ENCODE peak calls at places on chromosomes 4 and X, in eight cellular contexts. One of them, this sample, is unnamed.

GRCh38 chr4:104490770-104491395 is 3.8 kb downstream of the CXXC4 start:
- DNase-seq in heart right ventricle: peak; percentile 85
- DNase-seq in coronary artery: peak; percentile 75
- DNase-seq in ascending aorta: peak; percentile 12
- DNase-seq in cardiac fibroblast: peak; percentile 55
- DNase-seq in lower lobe of right lung: peak; percentile 80
- DNase-seq in MM.1S: peak; percentile 81
- DNase-seq in fibroblast of lung: peak; percentile 49
- DNase-seq in this sample: peak; percentile 87

GRCh38 chrX:72079607-72080006 is 52.1 kb downstream of the RTL5 start:
- DNase-seq in heart right ventricle: peak; percentile 47
- DNase-seq in coronary artery: no peak
- DNase-seq in ascending aorta: no peak
- DNase-seq in cardiac fibroblast: peak; percentile 20
- DNase-seq in lower lobe of right lung: no peak
- DNase-seq in MM.1S: no peak
- DNase-seq in fibroblast of lung: no peak
- DNase-seq in this sample: no peak

GRCh38 chrX:19836337-19836736 is 51.1 kb downstream of the SH3KBP1 start:
- DNase-seq in heart right ventricle: no peak
- DNase-seq in coronary artery: peak; percentile 45
- DNase-seq in ascending aorta: no peak
- DNase-seq in cardiac fibroblast: no peak
- DNase-seq in lower lobe of right lung: no peak
- DNase-seq in MM.1S: no peak
- DNase-seq in fibroblast of lung: no peak
- DNase-seq in this sample: no peak

GRCh38 chrX:627510-627964 is 3.1 kb upstream of the SHOX start:
- DNase-seq in heart right ventricle: no peak
- DNase-seq in coronary artery: no peak
- DNase-seq in ascending aorta: no peak
- DNase-seq in cardiac fibroblast: no peak
- DNase-seq in lower lobe of right lung: no peak
- DNase-seq in MM.1S: no peak
- DNase-seq in fibroblast of lung: no peak
- DNase-seq in this sample: peak; percentile 38

GRCh38 chrX:25012433-25012735 is 3.4 kb downstream of the ARX start:
- DNase-seq in heart right ventricle: no peak
- DNase-seq in coronary artery: no peak
- DNase-seq in ascending aorta: no peak
- DNase-seq in cardiac fibroblast: no peak
- DNase-seq in lower lobe of right lung: no peak
- DNase-seq in MM.1S: peak; percentile 15
- DNase-seq in fibroblast of lung: no peak
- DNase-seq in this sample: no peak

GRCh38 chrX:149515954-149516602 is 11.0 kb upstream of the IDS start:
- DNase-seq in heart right ventricle: no peak
- DNase-seq in coronary artery: no peak
- DNase-seq in ascending aorta: no peak
- DNase-seq in cardiac fibroblast: no peak
- DNase-seq in lower lobe of right lung: no peak
- DNase-seq in MM.1S: no peak
- DNase-seq in fibroblast of lung: no peak
- DNase-seq in this sample: no peak

GRCh38 chr4:25978327-25978726 is 64.3 kb downstream of the SMIM20 start:
- DNase-seq in heart right ventricle: no peak
- DNase-seq in coronary artery: no peak
- DNase-seq in ascending aorta: no peak
- DNase-seq in cardiac fibroblast: peak; percentile 17
- DNase-seq in lower lobe of right lung: no peak
- DNase-seq in MM.1S: no peak
- DNase-seq in fibroblast of lung: peak; percentile 57
- DNase-seq in this sample: no peak

GRCh38 chr4:169222768-169223167 is 48.0 kb downstream of the SH3RF1 start:
- DNase-seq in heart right ventricle: no peak
- DNase-seq in coronary artery: no peak
- DNase-seq in ascending aorta: no peak
- DNase-seq in cardiac fibroblast: no peak
- DNase-seq in lower lobe of right lung: no peak
- DNase-seq in MM.1S: no peak
- DNase-seq in fibroblast of lung: no peak
- DNase-seq in this sample: no peak

GRCh38 chrX:4570141-4570540 is 856.7 kb upstream of the PRKX start:
- DNase-seq in heart right ventricle: no peak
- DNase-seq in coronary artery: no peak
- DNase-seq in ascending aorta: no peak
- DNase-seq in cardiac fibroblast: no peak
- DNase-seq in lower lobe of right lung: no peak
- DNase-seq in MM.1S: no peak
- DNase-seq in fibroblast of lung: no peak
- DNase-seq in this sample: no peak

GRCh38 chrX:57583477-57583876 is 8.3 kb upstream of the ZXDB start:
- DNase-seq in heart right ventricle: no peak
- DNase-seq in coronary artery: no peak
- DNase-seq in ascending aorta: no peak
- DNase-seq in cardiac fibroblast: no peak
- DNase-seq in lower lobe of right lung: no peak
- DNase-seq in MM.1S: no peak
- DNase-seq in fibroblast of lung: no peak
- DNase-seq in this sample: no peak

GRCh38 chr4:90126805-90127204 is 389 bp upstream of the CCSER1 start:
- DNase-seq in heart right ventricle: no peak
- DNase-seq in coronary artery: no peak
- DNase-seq in ascending aorta: no peak
- DNase-seq in cardiac fibroblast: no peak
- DNase-seq in lower lobe of right lung: no peak
- DNase-seq in MM.1S: no peak
- DNase-seq in fibroblast of lung: peak; percentile 2
- DNase-seq in this sample: no peak

GRCh38 chr4:18815779-18816173 is 794.2 kb upstream of the LCORL start:
- DNase-seq in heart right ventricle: no peak
- DNase-seq in coronary artery: no peak
- DNase-seq in ascending aorta: no peak
- DNase-seq in cardiac fibroblast: no peak
- DNase-seq in lower lobe of right lung: no peak
- DNase-seq in MM.1S: no peak
- DNase-seq in fibroblast of lung: no peak
- DNase-seq in this sample: no peak

GRCh38 chr4:25368315-25368714 is 8.7 kb upstream of the ANAPC4 start:
- DNase-seq in heart right ventricle: no peak
- DNase-seq in coronary artery: no peak
- DNase-seq in ascending aorta: no peak
- DNase-seq in cardiac fibroblast: peak; percentile 23
- DNase-seq in lower lobe of right lung: no peak
- DNase-seq in MM.1S: no peak
- DNase-seq in fibroblast of lung: no peak
- DNase-seq in this sample: no peak

GRCh38 chrX:24575496-24575895 is 71.7 kb downstream of the PCYT1B start:
- DNase-seq in heart right ventricle: no peak
- DNase-seq in coronary artery: no peak
- DNase-seq in ascending aorta: no peak
- DNase-seq in cardiac fibroblast: no peak
- DNase-seq in lower lobe of right lung: no peak
- DNase-seq in MM.1S: no peak
- DNase-seq in fibroblast of lung: no peak
- DNase-seq in this sample: no peak

GRCh38 chr4:155539746-155540145 is 126.9 kb upstream of the GUCY1A1 start:
- DNase-seq in heart right ventricle: no peak
- DNase-seq in coronary artery: no peak
- DNase-seq in ascending aorta: no peak
- DNase-seq in cardiac fibroblast: no peak
- DNase-seq in lower lobe of right lung: no peak
- DNase-seq in MM.1S: no peak
- DNase-seq in fibroblast of lung: peak; percentile 33
- DNase-seq in this sample: no peak

GRCh38 chr4:105758958-105759357 is 50.4 kb downstream of the GSTCD start:
- DNase-seq in heart right ventricle: no peak
- DNase-seq in coronary artery: no peak
- DNase-seq in ascending aorta: no peak
- DNase-seq in cardiac fibroblast: no peak
- DNase-seq in lower lobe of right lung: no peak
- DNase-seq in MM.1S: no peak
- DNase-seq in fibroblast of lung: no peak
- DNase-seq in this sample: no peak

DNA sequence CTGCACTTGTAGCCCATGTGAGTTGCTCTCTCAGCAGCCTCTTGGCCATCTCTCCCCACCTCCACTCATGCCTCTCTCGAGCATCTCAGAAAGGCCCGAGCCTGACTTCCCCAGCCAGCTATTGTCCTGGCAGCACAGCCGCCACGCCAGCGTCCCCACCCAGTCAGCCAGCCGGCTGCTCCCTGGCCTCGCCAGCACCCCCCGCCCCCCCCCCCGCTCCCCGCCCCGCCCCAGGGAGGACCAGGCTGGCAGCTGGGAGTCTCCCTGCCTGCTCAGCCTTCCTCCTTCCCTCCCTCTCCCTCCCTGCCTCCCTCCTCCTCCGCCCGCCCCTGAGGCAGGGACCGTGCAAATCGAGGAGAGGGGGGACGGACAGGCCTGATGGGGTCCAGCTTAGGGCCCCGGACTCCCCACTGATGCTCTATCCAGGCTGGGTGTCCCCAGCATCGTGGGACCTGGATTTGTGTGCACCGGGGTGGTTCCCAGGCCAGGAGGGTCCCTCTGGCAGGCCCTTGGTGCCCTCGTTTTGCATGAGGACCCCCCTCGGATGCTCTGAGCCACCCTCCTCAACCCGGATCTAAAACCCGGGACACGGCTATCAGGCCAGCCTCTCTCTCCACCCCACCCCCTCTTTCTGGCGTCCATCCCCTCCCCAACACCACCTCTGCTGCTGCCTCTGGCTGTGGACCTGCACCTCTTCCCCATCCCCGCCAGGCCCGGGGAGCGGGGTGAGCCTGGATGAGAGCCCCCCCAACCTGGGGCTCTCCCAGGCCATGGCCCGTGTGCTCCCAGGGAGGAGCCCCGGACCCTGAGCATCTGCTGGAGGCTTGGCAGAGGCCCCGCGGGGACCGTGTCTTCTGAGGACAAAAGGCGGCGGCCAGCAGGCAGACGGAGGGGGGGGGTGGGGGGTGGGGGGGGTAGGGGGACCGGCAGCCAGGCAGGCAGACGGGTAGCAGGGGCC is at the start of gene GPR173:
- DNase-seq in heart right ventricle: peak; percentile 41
- DNase-seq in coronary artery: peak; percentile 86
- DNase-seq in ascending aorta: no peak
- DNase-seq in cardiac fibroblast: peak; percentile 81
- DNase-seq in lower lobe of right lung: peak; percentile 50
- DNase-seq in MM.1S: no peak
- DNase-seq in fibroblast of lung: peak; percentile 75
- DNase-seq in this sample: peak; percentile 76
- H3K4me3 ChIP-seq in heart right ventricle: peak within 1 kb of the TSS; percentile 42
- H3K4me3 ChIP-seq in coronary artery: peak within 1 kb of the TSS; percentile 75
- H3K4me3 ChIP-seq in ascending aorta: peak within 1 kb of the TSS; percentile 53
- H3K4me3 ChIP-seq in cardiac fibroblast: peak within 1 kb of the TSS; percentile 65
- H3K4me3 ChIP-seq in lower lobe of right lung: peak within 1 kb of the TSS; percentile 46
- H3K4me3 ChIP-seq in MM.1S: no peak within 1 kb of the TSS
- H3K4me3 ChIP-seq in fibroblast of lung: peak within 1 kb of the TSS; percentile 60
- H3K4me3 ChIP-seq in this sample: peak within 1 kb of the TSS; percentile 49

GRCh38 chrX:115936008-115936407 is 234.5 kb upstream of the AGTR2 start:
- DNase-seq in heart right ventricle: no peak
- DNase-seq in coronary artery: no peak
- DNase-seq in ascending aorta: no peak
- DNase-seq in cardiac fibroblast: no peak
- DNase-seq in lower lobe of right lung: no peak
- DNase-seq in MM.1S: no peak
- DNase-seq in fibroblast of lung: no peak
- DNase-seq in this sample: no peak
- H3K4me3 ChIP-seq in heart right ventricle: no peak overlapping the region
- H3K4me3 ChIP-seq in coronary artery: no peak overlapping the region
- H3K4me3 ChIP-seq in ascending aorta: no peak overlapping the region
- H3K4me3 ChIP-seq in cardiac fibroblast: no peak overlapping the region
- H3K4me3 ChIP-seq in lower lobe of right lung: no peak overlapping the region
- H3K4me3 ChIP-seq in MM.1S: no peak overlapping the region
- H3K4me3 ChIP-seq in fibroblast of lung: no peak overlapping the region
- H3K4me3 ChIP-seq in this sample: no peak overlapping the region

GRCh38 chr4:7968262-7968896 is 28.7 kb upstream of the AFAP1 start:
- DNase-seq in heart right ventricle: no peak
- DNase-seq in coronary artery: no peak
- DNase-seq in ascending aorta: no peak
- DNase-seq in cardiac fibroblast: peak; percentile 55
- DNase-seq in lower lobe of right lung: no peak
- DNase-seq in MM.1S: no peak
- DNase-seq in fibroblast of lung: no peak
- DNase-seq in this sample: no peak

GRCh38 chr4:7973545-7973981 is 33.9 kb upstream of the AFAP1 start:
- DNase-seq in heart right ventricle: no peak
- DNase-seq in coronary artery: no peak
- DNase-seq in ascending aorta: no peak
- DNase-seq in cardiac fibroblast: peak; percentile 54
- DNase-seq in lower lobe of right lung: no peak
- DNase-seq in MM.1S: no peak
- DNase-seq in fibroblast of lung: peak; percentile 56
- DNase-seq in this sample: no peak

GRCh38 chr4:7970031-7970946 is 30.6 kb upstream of the AFAP1 start:
- DNase-seq in heart right ventricle: no peak
- DNase-seq in coronary artery: no peak
- DNase-seq in ascending aorta: no peak
- DNase-seq in cardiac fibroblast: peak; percentile 87
- DNase-seq in lower lobe of right lung: no peak
- DNase-seq in MM.1S: no peak
- DNase-seq in fibroblast of lung: no peak
- DNase-seq in this sample: no peak

GRCh38 chr4:7971881-7972500 is 32.3 kb upstream of the AFAP1 start:
- DNase-seq in heart right ventricle: no peak
- DNase-seq in coronary artery: no peak
- DNase-seq in ascending aorta: no peak
- DNase-seq in cardiac fibroblast: no peak
- DNase-seq in lower lobe of right lung: no peak
- DNase-seq in MM.1S: no peak
- DNase-seq in fibroblast of lung: no peak
- DNase-seq in this sample: no peak

DNA sequence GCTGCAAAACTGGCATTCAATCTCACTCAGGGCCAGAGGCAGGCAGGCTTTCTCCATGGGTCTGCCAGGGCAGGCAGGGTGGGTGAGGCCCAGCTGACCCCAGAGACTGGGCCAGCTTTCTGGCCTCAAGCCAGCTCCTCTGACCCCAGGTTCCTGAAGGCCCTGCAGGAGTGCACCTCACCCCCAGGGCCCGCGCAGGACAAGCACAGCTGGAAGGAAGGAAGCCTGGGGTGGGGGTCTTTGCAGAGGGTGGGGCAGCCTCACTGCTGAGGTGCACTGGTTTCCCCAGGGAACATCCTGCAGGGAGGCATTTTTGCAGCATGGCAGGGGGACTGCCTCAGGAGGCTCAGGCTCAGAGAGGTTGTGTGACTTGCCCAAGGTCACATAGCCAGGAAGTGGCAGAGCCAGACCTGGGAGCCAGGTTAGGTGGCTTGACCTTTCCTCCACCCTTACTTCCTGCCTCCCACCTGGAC is 31.5 kb upstream of the AFAP1 start:
- DNase-seq in heart right ventricle: no peak
- DNase-seq in coronary artery: no peak
- DNase-seq in ascending aorta: no peak
- DNase-seq in cardiac fibroblast: no peak
- DNase-seq in lower lobe of right lung: no peak
- DNase-seq in MM.1S: no peak
- DNase-seq in fibroblast of lung: no peak
- DNase-seq in this sample: no peak
- H3K4me3 ChIP-seq in heart right ventricle: peak overlapping the region; percentile 40
- H3K4me3 ChIP-seq in coronary artery: no peak overlapping the region
- H3K4me3 ChIP-seq in ascending aorta: no peak overlapping the region
- H3K4me3 ChIP-seq in cardiac fibroblast: no peak overlapping the region
- H3K4me3 ChIP-seq in lower lobe of right lung: peak overlapping the region; percentile 32
- H3K4me3 ChIP-seq in MM.1S: no peak overlapping the region
- H3K4me3 ChIP-seq in fibroblast of lung: no peak overlapping the region
- H3K4me3 ChIP-seq in this sample: no peak overlapping the region

GRCh38 chr4:160495356-160495755 is 1392.5 kb downstream of the RAPGEF2 start:
- DNase-seq in heart right ventricle: no peak
- DNase-seq in coronary artery: no peak
- DNase-seq in ascending aorta: no peak
- DNase-seq in cardiac fibroblast: no peak
- DNase-seq in lower lobe of right lung: no peak
- DNase-seq in MM.1S: no peak
- DNase-seq in fibroblast of lung: no peak
- DNase-seq in this sample: no peak
- H3K4me3 ChIP-seq in heart right ventricle: no peak overlapping the region
- H3K4me3 ChIP-seq in coronary artery: no peak overlapping the region
- H3K4me3 ChIP-seq in ascending aorta: no peak overlapping the region
- H3K4me3 ChIP-seq in cardiac fibroblast: no peak overlapping the region
- H3K4me3 ChIP-seq in lower lobe of right lung: no peak overlapping the region
- H3K4me3 ChIP-seq in MM.1S: no peak overlapping the region
- H3K4me3 ChIP-seq in fibroblast of lung: no peak overlapping the region
- H3K4me3 ChIP-seq in this sample: no peak overlapping the region

This sample was measured in sigmoid colon.